ENCODE peak calls at places on chromosomes 12 and 14, in six cellular contexts. J is H9, G is AG04449, Y is spleen, Q is lower leg skin, T is K562. I is an unnamed sample.

GRCh38 chr12:108643941-108644742 is 10.4 kb upstream of the SELPLG start:
- DNase-seq in J (peak), G (no peak), Y (peak), Q (peak), T (no peak), I (peak)

GRCh38 chr12:94941440-94941862 is 62.0 kb downstream of the NDUFA12 start:
- DNase-seq in J (no peak), G (peak), Y (no peak), Q (no peak), T (peak), I (peak)

GRCh38 chr12:107760207-107760816 is 625 bp downstream of the PRDM4 start:
- DNase-seq in J (peak), G (no peak), Y (no peak), Q (peak), T (no peak), I (peak)

GRCh38 chr12:93266-94005 is 26.9 kb downstream of the IQSEC3 start:
- DNase-seq in J (no peak), G (no peak), Y (no peak), Q (no peak), T (no peak), I (no peak)

GRCh38 chr14:74474376-74474775 is 18.7 kb downstream of the NPC2 start:
- DNase-seq in J (no peak), G (no peak), Y (no peak), Q (no peak), T (no peak), I (no peak)

GRCh38 chr14:91983571-91983970 is 36.1 kb upstream of the FBLN5 start:
- DNase-seq in J (no peak), G (no peak), Y (no peak), Q (no peak), T (no peak), I (no peak)

GRCh38 chr14:65308536-65308935 is 104.0 kb upstream of the FUT8 start:
- DNase-seq in J (no peak), G (no peak), Y (no peak), Q (no peak), T (no peak), I (no peak)

GRCh38 chr14:59297070-59297766 is 108.8 kb downstream of the DAAM1 start:
- DNase-seq in J (no peak), G (no peak), Y (no peak), Q (no peak), T (no peak), I (no peak)

GRCh38 chr12:53551889-53552291 is 44.6 kb upstream of the NPFF start:
- DNase-seq in J (no peak), G (no peak), Y (no peak), Q (no peak), T (no peak), I (no peak)

GRCh38 chr12:12704593-12705230 is 8.7 kb upstream of the GPR19 start:
- DNase-seq in J (peak), G (peak), Y (no peak), Q (no peak), T (peak), I (peak)

GRCh38 chr14:53519137-53519536 is 366.0 kb upstream of the DDHD1 start:
- DNase-seq in J (no peak), G (no peak), Y (no peak), Q (no peak), T (no peak), I (no peak)

GRCh38 chr12:114473717-114474116 is 67.8 kb upstream of the TBX5 start:
- DNase-seq in J (no peak), G (no peak), Y (no peak), Q (no peak), T (no peak), I (no peak)

GRCh38 chr12:114479831-114480230 is 73.9 kb upstream of the TBX5 start:
- DNase-seq in J (peak), G (no peak), Y (no peak), Q (no peak), T (no peak), I (no peak)

GRCh38 chr12:114480309-114481199 is 74.6 kb upstream of the TBX5 start:
- DNase-seq in J (peak), G (no peak), Y (no peak), Q (no peak), T (no peak), I (peak)

GRCh38 chr12:114478891-114479290 is 72.9 kb upstream of the TBX5 start:
- DNase-seq in J (no peak), G (no peak), Y (no peak), Q (no peak), T (no peak), I (no peak)

DNA sequence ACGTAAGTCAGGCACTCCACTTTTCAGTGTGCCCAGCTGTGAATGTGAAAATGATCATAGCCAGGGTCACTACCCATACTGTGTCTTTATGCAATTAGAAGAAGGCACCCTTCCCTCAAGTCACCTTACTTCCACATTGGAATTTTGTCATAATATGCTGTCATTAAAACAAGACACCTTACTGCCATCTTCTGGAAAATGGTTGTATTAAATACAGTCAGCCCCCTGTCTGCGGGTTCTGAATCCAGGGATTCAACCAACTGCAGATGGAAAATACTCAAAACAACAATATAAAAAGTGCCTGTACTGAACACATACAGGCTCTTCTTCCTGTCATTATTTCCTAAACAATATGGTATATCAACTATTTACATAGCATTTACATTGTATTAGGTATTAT is 70.2 kb upstream of the TBX5 start:
- DNase-seq in J (no peak), G (no peak), Y (no peak), Q (no peak), T (no peak), I (peak)
- TF ChIP-seq CTCF in J (peak), G (no peak), Y (no peak), Q (no peak), T (peak), I (peak)

GRCh38 chr12:77615331-77615730 is 215.4 kb upstream of the NAV3 start:
- DNase-seq in J (peak), G (no peak), Y (no peak), Q (no peak), T (no peak), I (peak)
- TF ChIP-seq CTCF in J (peak), G (no peak), Y (no peak), Q (no peak), T (no peak), I (peak)

DNA sequence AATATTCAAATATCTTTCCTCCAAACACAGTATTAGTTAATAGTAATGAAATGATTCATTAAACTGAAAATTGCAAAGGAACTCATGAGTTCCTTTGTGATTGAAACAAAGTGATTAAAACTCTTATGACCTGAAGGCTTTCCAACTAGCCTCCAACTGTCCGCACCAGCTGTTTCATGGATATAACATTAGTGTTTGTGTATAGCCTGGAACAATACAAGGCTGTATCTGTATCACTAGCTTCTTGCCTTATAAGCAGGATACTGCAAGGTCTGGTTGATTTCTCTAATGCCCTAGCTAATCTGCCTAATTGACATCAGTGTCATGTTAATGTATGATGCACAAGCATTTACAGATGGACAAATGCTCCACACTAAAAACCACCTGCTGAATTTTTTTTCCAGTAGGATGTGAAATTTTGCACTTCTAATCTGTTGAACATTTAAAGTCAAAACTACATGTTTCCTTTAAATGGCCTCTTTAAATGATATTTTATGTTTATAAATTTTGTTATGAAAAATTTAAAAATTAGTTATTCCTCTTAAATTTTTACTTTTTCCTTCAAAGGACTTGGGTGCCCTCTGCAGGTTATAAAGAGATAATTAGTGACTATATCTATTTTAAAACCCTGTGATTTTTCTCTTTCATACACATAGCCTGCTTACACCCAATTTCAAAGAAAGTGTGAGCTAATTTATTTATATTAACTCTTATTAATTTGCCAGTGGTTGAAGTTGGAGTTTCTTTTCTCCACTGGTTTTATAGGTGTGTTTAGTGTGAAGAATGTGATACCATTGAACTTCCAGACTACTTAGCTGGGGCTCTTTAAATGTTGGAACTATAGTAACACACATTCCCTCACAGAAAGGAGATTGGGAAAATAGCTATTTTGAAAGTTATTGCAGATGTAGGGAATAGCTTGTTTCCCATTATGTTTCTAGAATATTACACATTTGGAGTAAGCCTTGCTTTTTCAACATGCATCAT is 25.4 kb downstream of the AP5M1 start:
- DNase-seq in J (no peak), G (no peak), Y (no peak), Q (no peak), T (no peak), I (no peak)
- TF ChIP-seq CTCF in J (peak), G (no peak), Y (peak), Q (no peak), T (peak), I (peak)

GRCh38 chr14:67421356-67422224 is 9.6 kb upstream of the PLEK2 start:
- DNase-seq in J (no peak), G (no peak), Y (no peak), Q (no peak), T (no peak), I (no peak)

GRCh38 chr14:67423424-67423823 is 11.5 kb upstream of the PLEK2 start:
- DNase-seq in J (no peak), G (no peak), Y (no peak), Q (no peak), T (no peak), I (no peak)

GRCh38 chr14:67418368-67419174 is 6.6 kb upstream of the PLEK2 start:
- DNase-seq in J (no peak), G (no peak), Y (no peak), Q (no peak), T (peak), I (peak)

GRCh38 chr14:67417633-67418032 is 5.7 kb upstream of the PLEK2 start:
- DNase-seq in J (no peak), G (no peak), Y (no peak), Q (no peak), T (no peak), I (no peak)

GRCh38 chr14:67420102-67420739 is 8.3 kb upstream of the PLEK2 start:
- DNase-seq in J (peak), G (no peak), Y (no peak), Q (no peak), T (peak), I (no peak)
- TF ChIP-seq CTCF in J (peak), G (peak), Y (peak), Q (no peak), T (peak), I (peak)

GRCh38 chr14:71204231-71204630 is 297.0 kb downstream of the PCNX1 start:
- DNase-seq in J (no peak), G (no peak), Y (no peak), Q (no peak), T (no peak), I (no peak)
- TF ChIP-seq CTCF in J (no peak), G (no peak), Y (no peak), Q (no peak), T (no peak), I (no peak)

I was measured in MCF 10A.